ENCODE peak calls at places on chromosome 3, in ten cellular contexts. O is adrenal gland, N is psoas muscle, A is neural progenitor cell, Y is IMR-90, I is heart left ventricle, J is K562, H is right lobe of liver, V is A549, U is left lung. T is an unnamed sample. For H3K4me1, the result is how much of the 10 kb centered on the place peaks cover.

GRCh38 chr3:50630916-50631315 is 14.0 kb downstream of the MAPKAPK3 start:
- DNase-seq in O (no peak), N (no peak), A (no peak), Y (no peak), I (no peak), J (no peak), H (no peak), V (no peak), U (no peak), T (no peak)

GRCh38 chr3:52077376-52077775 is 21.0 kb upstream of the DUSP7 start:
- DNase-seq in O (peak), N (no peak), A (no peak), Y (no peak), I (no peak), J (no peak), H (no peak), V (no peak), U (no peak), T (no peak)

GRCh38 chr3:116473602-116474001 is 28.3 kb upstream of the LSAMP start:
- DNase-seq in O (no peak), N (no peak), A (no peak), Y (peak), I (no peak), J (no peak), H (no peak), V (no peak), U (no peak), T (no peak)

GRCh38 chr3:131081224-131081623 is 54.5 kb downstream of the NEK11 start:
- DNase-seq in O (no peak), N (no peak), A (no peak), Y (no peak), I (no peak), J (no peak), H (no peak), V (no peak), U (no peak), T (no peak)

GRCh38 chr3:125556314-125556713 is 36.3 kb upstream of the SNX4 start:
- DNase-seq in O (no peak), N (no peak), A (no peak), Y (peak), I (no peak), J (no peak), H (no peak), V (no peak), U (no peak), T (no peak)

GRCh38 chr3:107068980-107069379 is 308.3 kb upstream of the CCDC54 start:
- DNase-seq in O (no peak), N (no peak), A (no peak), Y (peak), I (peak), J (no peak), H (no peak), V (no peak), U (no peak), T (no peak)

GRCh38 chr3:184015381-184016019 is 2.2 kb downstream of the ABCC5 start:
- DNase-seq in O (peak), N (peak), A (no peak), Y (peak), I (peak), J (peak), H (no peak), V (no peak), U (no peak), T (no peak)

GRCh38 chr3:197807969-197808587 is 17.0 kb downstream of the LRCH3 start:
- DNase-seq in O (no peak), N (no peak), A (no peak), Y (peak), I (no peak), J (no peak), H (no peak), V (no peak), U (no peak), T (no peak)

GRCh38 chr3:150146891-150147761 is 176.4 kb upstream of the PFN2 start:
- DNase-seq in O (no peak), N (peak), A (no peak), Y (peak), I (no peak), J (no peak), H (no peak), V (no peak), U (peak), T (no peak)

GRCh38 chr3:129282727-129283327 is 4.2 kb downstream of the HMCES start:
- DNase-seq in O (no peak), N (no peak), A (no peak), Y (peak), I (no peak), J (no peak), H (no peak), V (no peak), U (no peak), T (no peak)

GRCh38 chr3:45575491-45575923 is 19.0 kb upstream of the LIMD1 start:
- DNase-seq in O (no peak), N (no peak), A (no peak), Y (no peak), I (no peak), J (no peak), H (no peak), V (no peak), U (no peak), T (no peak)

GRCh38 chr3:23202921-23203650 is at the start of gene UBE2E2:
- DNase-seq in O (peak), N (peak), A (peak), Y (peak), I (peak), J (peak), H (peak), V (peak), U (peak), T (peak)

GRCh38 chr3:102741105-102741504 is 306.3 kb downstream of the ZPLD1 start:
- DNase-seq in O (no peak), N (no peak), A (peak), Y (no peak), I (no peak), J (no peak), H (peak), V (no peak), U (no peak), T (no peak)

GRCh38 chr3:45204136-45204535 is 22.0 kb downstream of the TMEM158 start:
- DNase-seq in O (no peak), N (no peak), A (no peak), Y (peak), I (no peak), J (no peak), H (no peak), V (peak), U (no peak), T (no peak)

GRCh38 chr3:100710355-100711198 is 1.3 kb downstream of the TFG start:
- DNase-seq in O (peak), N (no peak), A (peak), Y (peak), I (no peak), J (peak), H (no peak), V (peak), U (no peak), T (peak)

GRCh38 chr3:159632124-159632523 is 356.5 kb upstream of the IL12A start:
- DNase-seq in O (no peak), N (no peak), A (peak), Y (no peak), I (no peak), J (no peak), H (no peak), V (no peak), U (peak), T (no peak)

GRCh38 chr3:159631226-159631625 is 357.4 kb upstream of the IL12A start:
- DNase-seq in O (no peak), N (no peak), A (no peak), Y (no peak), I (no peak), J (no peak), H (no peak), V (no peak), U (no peak), T (no peak)

GRCh38 chr3:159635047-159635641 is 353.5 kb upstream of the IL12A start:
- DNase-seq in O (no peak), N (no peak), A (no peak), Y (peak), I (no peak), J (no peak), H (peak), V (peak), U (no peak), T (no peak)

GRCh38 chr3:159634414-159634813 is 354.2 kb upstream of the IL12A start:
- DNase-seq in O (no peak), N (no peak), A (no peak), Y (peak), I (no peak), J (no peak), H (no peak), V (peak), U (no peak), T (no peak)

DNA sequence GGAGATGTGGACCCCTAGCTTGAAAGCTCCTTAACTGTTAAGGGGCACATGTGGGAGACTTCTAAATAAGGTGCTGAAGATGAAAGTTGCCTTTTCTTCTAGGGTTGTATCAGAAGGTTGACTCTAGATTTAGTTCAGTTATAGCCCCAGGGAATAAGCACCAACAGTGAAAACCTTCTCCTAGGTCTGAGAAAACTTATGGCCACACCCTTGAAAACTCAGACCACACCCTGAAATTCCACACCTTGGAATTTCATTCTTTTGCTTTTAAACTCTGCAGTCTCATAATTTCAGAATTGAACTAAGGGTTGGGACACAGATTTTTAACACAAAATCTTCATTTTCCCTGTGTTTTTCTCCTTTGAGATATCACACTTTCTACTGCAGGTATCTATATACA is 355.8 kb upstream of the IL12A start:
- DNase-seq in O (no peak), N (no peak), A (no peak), Y (no peak), I (no peak), J (no peak), H (no peak), V (peak), U (no peak), T (no peak)
- H3K4me1 ChIP-seq in O (under half), N (under half), A (under half), Y (under half), I (under half), J (under half), H (under half), V (half or more), U (under half), T (under half)

DNA sequence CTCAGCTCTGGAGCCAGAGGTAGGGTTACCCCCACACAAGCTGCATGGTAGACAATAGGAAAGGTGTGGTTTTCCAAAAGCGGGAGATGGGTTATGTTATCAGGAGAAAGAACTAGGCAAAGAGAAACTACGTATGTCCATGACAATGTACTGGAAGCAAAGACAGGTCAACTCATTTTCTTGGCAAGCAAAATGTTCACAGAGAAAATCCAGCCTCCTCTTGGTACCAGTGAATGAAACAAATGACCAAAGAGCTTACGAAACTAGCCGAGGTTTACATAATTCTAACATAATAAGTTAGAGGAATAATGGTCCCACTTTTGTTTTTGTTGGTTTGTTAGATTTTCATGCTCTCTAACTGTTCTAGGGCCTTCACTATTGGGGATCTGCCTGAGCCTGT is 338.1 kb upstream of the TGFBR2 start:
- DNase-seq in O (no peak), N (no peak), A (no peak), Y (no peak), I (no peak), J (no peak), H (no peak), V (no peak), U (no peak), T (no peak)
- H3K27ac ChIP-seq in O (no peak), N (no peak), A (no peak), Y (no peak), I (no peak), J (no peak), H (no peak), V (peak), U (no peak), T (no peak)

GRCh38 chr3:54577313-54577712 is 350.5 kb downstream of the LRTM1 start:
- DNase-seq in O (peak), N (no peak), A (no peak), Y (no peak), I (no peak), J (no peak), H (no peak), V (no peak), U (no peak), T (no peak)

GRCh38 chr3:54575561-54575960 is 352.3 kb downstream of the LRTM1 start:
- DNase-seq in O (no peak), N (no peak), A (no peak), Y (no peak), I (no peak), J (peak), H (no peak), V (no peak), U (no peak), T (no peak)

GRCh38 chr3:54582424-54582823 is 345.4 kb downstream of the LRTM1 start:
- DNase-seq in O (no peak), N (no peak), A (no peak), Y (no peak), I (no peak), J (no peak), H (no peak), V (no peak), U (no peak), T (no peak)

GRCh38 chr3:54578417-54578816 is 349.4 kb downstream of the LRTM1 start:
- DNase-seq in O (no peak), N (no peak), A (no peak), Y (no peak), I (no peak), J (no peak), H (no peak), V (no peak), U (no peak), T (no peak)

DNA sequence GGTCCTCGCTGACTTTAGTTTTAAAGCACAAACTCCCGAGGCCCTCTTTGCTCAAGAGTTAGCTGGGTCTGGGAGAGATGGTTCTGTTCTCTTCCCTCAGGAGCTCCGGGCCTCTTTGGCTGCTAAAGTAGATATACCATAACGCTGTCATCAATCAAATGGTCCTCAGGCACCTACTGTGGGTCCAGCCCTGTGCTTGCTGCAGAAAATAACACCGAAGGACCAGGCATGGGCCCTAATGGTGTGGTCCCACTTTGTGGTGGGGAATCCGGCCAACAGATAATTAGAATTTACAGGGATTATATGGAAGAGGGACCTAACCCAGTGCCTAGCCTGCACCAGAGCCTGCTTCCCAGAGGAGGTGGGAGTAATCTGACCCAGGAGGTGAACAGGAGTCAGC is 347.4 kb downstream of the LRTM1 start:
- DNase-seq in O (no peak), N (no peak), A (no peak), Y (no peak), I (no peak), J (no peak), H (no peak), V (no peak), U (no peak), T (no peak)
- TF ChIP-seq CTCF in O (no peak), N (no peak), A (no peak), Y (no peak), I (no peak), J (no peak), H (no peak), V (no peak), U (no peak), T (no peak)

GRCh38 chr3:48597408-48597800 is 2.3 kb upstream of the COL7A1 start:
- DNase-seq in O (no peak), N (no peak), A (no peak), Y (no peak), I (no peak), J (no peak), H (no peak), V (no peak), U (no peak), T (no peak)
- H3K4me1 ChIP-seq in O (under half), N (half or more), A (under half), Y (half or more), I (under half), J (under half), H (under half), V (half or more), U (under half), T (under half)